ENCODE peak calls at places on chromosome 5, in seven cellular contexts. F, H, Y, P, V, B and E are unnamed samples.
A peak's percentile ranks its signal among the peaks of the same experiment; 100 is the strongest.

GRCh38 chr5:67983251-67983941 is 232.2 kb upstream of the PIK3R1 start:
- DNase-seq in F (no peak), H (peak; percentile 59), Y (peak; percentile 65), P (peak; percentile 72), V (peak; percentile 6), B (peak; percentile 75), E (peak; percentile 87)

GRCh38 chr5:20340123-20340522 is 352.1 kb upstream of the CDH18 start:
- DNase-seq in F (no peak), H (no peak), Y (no peak), P (no peak), V (no peak), B (no peak), E (no peak)

GRCh38 chr5:146748533-146748932 is 130.0 kb downstream of the PPP2R2B start:
- DNase-seq in F (no peak), H (no peak), Y (no peak), P (no peak), V (no peak), B (no peak), E (no peak)

GRCh38 chr5:93791520-93791972 is 50.1 kb upstream of the POU5F2 start:
- DNase-seq in F (no peak), H (peak; percentile 16), Y (no peak), P (peak; percentile 61), V (no peak), B (no peak), E (peak; percentile 83)

GRCh38 chr5:31934156-31934555 is 240.0 kb downstream of the GOLPH3 start:
- DNase-seq in F (no peak), H (no peak), Y (no peak), P (no peak), V (no peak), B (no peak), E (no peak)

GRCh38 chr5:53922508-53923498 is 362.4 kb downstream of the NDUFS4 start:
- DNase-seq in F (no peak), H (no peak), Y (no peak), P (no peak), V (no peak), B (no peak), E (no peak)

GRCh38 chr5:158807947-158808346 is 291.8 kb downstream of the EBF1 start:
- DNase-seq in F (no peak), H (peak; percentile 71), Y (no peak), P (no peak), V (no peak), B (no peak), E (no peak)

GRCh38 chr5:142719836-142720330 is 34.0 kb upstream of the FGF1 start:
- DNase-seq in F (no peak), H (no peak), Y (no peak), P (no peak), V (no peak), B (no peak), E (no peak)

GRCh38 chr5:170266570-170267379 is 30.8 kb downstream of the LCP2 start:
- DNase-seq in F (no peak), H (no peak), Y (no peak), P (no peak), V (no peak), B (no peak), E (no peak)

GRCh38 chr5:68277427-68277826 is 61.9 kb downstream of the PIK3R1 start:
- DNase-seq in F (no peak), H (no peak), Y (no peak), P (peak; percentile 77), V (no peak), B (no peak), E (peak; percentile 23)

GRCh38 chr5:166428264-166428663 is 1863.2 kb upstream of the WWC1 start:
- DNase-seq in F (no peak), H (no peak), Y (no peak), P (no peak), V (no peak), B (no peak), E (no peak)

GRCh38 chr5:101018299-101018698 is 115.2 kb upstream of the ST8SIA4 start:
- DNase-seq in F (no peak), H (no peak), Y (no peak), P (no peak), V (no peak), B (no peak), E (peak; percentile 43)

GRCh38 chr5:147854894-147855773 is 23.4 kb upstream of the SCGB3A2 start:
- DNase-seq in F (no peak), H (no peak), Y (no peak), P (no peak), V (no peak), B (no peak), E (no peak)

GRCh38 chr5:90474235-90475107 is at the start of the genes MBLAC2 and POLR3G:
- DNase-seq in F (peak; percentile 92), H (peak; percentile 96), Y (peak; percentile 74), P (peak; percentile 87), V (peak; percentile 55), B (peak; percentile 71), E (peak; percentile 88)
- H3K4me3 ChIP-seq in F (peak within 1 kb of the TSS; percentile 87), H (peak within 1 kb of the TSS; percentile 57), Y (peak within 1 kb of the TSS; percentile 86), P (peak within 1 kb of the TSS; percentile 75), V (peak within 1 kb of the TSS; percentile 70), B (peak within 1 kb of the TSS; percentile 58), E (peak within 1 kb of the TSS; percentile 90)

DNA sequence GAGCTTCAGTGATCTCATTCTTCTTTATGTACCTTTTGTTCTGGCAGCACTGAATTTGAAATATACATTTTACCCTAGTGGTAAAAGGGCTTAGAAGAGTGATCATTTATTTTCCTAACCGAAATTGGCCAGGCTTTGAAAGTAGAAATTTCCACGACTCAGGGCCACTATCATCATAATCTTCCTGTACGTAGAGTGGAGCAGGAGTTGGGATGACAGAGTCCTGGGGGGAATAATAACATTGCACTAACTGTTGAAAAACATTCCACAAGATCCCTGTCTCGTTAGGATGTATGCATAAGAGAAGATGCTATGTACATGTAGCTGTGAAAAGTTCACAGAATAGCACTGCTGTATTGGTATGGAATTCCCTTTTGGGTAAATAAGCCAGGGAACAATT is 21.6 kb downstream of the KIF2A start:
- DNase-seq in F (no peak), H (no peak), Y (no peak), P (no peak), V (no peak), B (no peak), E (no peak)
- H3K4me3 ChIP-seq in F (no peak overlapping the region), H (no peak overlapping the region), Y (no peak overlapping the region), P (no peak overlapping the region), V (no peak overlapping the region), B (no peak overlapping the region), E (no peak overlapping the region)

GRCh38 chr5:89229331-89230070 is 346.5 kb upstream of the MEF2C start:
- DNase-seq in F (no peak), H (no peak), Y (no peak), P (no peak), V (no peak), B (no peak), E (no peak)
- H3K4me3 ChIP-seq in F (no peak overlapping the region), H (no peak overlapping the region), Y (no peak overlapping the region), P (no peak overlapping the region), V (no peak overlapping the region), B (no peak overlapping the region), E (no peak overlapping the region)

GRCh38 chr5:172642926-172643325 is 1.9 kb downstream of the NEURL1B start:
- DNase-seq in F (no peak), H (no peak), Y (no peak), P (no peak), V (no peak), B (no peak), E (no peak)
- H3K4me3 ChIP-seq in F (peak overlapping the region; percentile 77), H (no peak overlapping the region), Y (no peak overlapping the region), P (no peak overlapping the region), V (no peak overlapping the region), B (no peak overlapping the region), E (no peak overlapping the region)

DNA sequence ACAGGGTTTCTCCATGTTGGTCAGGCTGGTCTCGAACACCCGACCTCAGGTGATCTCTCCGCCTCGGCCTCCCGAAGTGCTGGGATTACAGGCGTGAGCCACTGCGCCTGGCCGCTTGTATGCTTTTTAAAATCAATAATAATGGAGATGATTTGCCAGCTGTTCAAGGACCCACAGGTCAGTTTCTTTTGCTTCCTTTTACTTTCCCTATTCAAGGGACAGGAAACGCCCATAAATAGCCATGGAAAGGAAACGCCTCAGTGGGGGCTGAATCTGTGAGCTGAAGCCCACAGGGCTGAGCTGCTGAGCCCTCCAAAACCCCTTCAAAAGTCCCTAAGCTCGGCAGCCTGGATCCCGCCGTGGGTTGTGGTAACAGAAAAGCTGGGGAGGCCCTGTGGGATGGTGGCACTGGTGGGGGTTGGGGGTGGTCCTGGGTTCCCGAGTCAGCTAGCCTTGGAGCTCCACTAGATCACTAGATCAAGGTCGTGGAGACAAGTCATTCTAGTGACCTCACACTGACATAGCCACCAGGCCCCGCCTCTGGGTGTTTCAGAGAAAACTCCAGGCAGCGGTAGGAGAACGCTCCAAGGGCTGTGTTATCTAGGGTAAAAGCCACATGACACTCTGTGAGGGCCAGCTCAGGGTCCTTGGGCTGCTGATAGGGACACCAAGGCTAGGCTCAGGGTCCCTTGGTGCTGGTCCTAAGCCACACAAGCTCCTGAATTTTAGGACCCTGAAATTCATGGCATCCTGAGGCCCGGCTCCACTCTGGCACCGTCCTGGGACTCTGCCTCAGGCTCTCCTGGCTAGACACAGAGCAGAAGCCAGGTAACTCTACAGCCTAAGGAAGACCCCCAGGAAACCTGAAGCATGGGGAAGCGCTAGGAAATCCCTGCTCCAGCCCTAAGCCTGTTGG is 18.0 kb upstream of the DUSP1 start:
- DNase-seq in F (no peak), H (no peak), Y (no peak), P (no peak), V (no peak), B (no peak), E (no peak)
- H3K4me3 ChIP-seq in F (no peak overlapping the region), H (no peak overlapping the region), Y (no peak overlapping the region), P (no peak overlapping the region), V (no peak overlapping the region), B (no peak overlapping the region), E (no peak overlapping the region)

DNA sequence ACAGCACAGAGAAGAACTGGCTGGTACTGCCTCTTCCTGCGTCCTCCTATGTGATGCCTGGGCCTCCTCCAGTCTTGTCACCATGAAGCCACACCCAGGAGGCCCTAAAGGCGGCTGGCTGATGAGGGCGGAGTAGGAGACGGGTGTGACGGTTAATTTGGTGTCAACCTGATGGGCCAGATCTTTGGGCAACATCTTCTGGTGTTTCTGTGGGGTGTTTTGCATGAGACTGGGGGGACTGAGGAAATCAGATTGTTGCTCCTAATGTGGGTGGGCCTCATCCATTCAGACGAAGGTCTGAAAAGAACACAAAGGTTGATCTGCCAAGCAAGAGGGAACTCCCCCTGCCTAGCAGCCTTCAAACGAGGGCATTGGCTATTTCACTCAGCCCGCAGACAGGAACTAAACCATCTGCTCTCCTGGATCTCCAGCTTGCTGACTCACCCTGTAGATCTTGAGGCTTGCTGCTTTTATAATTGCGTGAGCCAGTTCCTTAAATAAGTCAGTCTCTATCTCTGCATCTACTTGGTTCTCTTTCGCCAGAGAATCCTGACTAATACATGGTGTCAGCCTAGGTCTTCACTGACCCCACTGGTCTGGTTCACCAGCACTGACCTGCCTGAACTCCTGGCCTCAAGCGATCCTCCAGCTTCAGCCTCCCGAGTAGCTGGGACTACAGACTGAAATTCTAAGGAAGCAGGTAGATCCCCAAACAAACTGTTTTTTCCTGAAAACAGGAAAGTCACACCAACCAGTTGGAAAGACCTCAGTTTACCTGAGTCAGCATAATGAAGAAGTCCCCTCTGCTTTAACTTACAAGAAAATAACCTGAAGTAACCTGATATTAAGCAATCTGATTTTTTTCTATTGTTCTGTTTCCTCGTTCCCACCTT is 12.8 kb upstream of the ZFP62 start:
- DNase-seq in F (no peak), H (peak; percentile 36), Y (no peak), P (peak; percentile 23), V (peak; percentile 79), B (no peak), E (peak; percentile 40)
- H3K4me3 ChIP-seq in F (no peak overlapping the region), H (no peak overlapping the region), Y (no peak overlapping the region), P (no peak overlapping the region), V (no peak overlapping the region), B (no peak overlapping the region), E (no peak overlapping the region)